ENCODE peak calls at places on chromosome 12, in five cellular contexts. E is kidney; I is AG20443; H is activated CD4-positive, CD25-positive, alpha-beta regulatory T cell; J is NCI-H510A treated with DMSO at 0.1 percent for 48 hours. V is an unnamed sample.

GRCh38 chr12:42259699-42260098 is 21.7 kb upstream of the YAF2 start:
- DNase-seq in E (no peak), H (no peak), J (no peak), I (no peak), V (no peak)

GRCh38 chr12:110004598-110004997 is 5.4 kb downstream of the ANKRD13A start:
- DNase-seq in H (no peak), I (no peak), J (no peak), E (no peak), V (no peak)

GRCh38 chr12:131085816-131086591 is 132.3 kb downstream of the ADGRD1 start:
- DNase-seq in H (no peak), I (no peak), J (no peak), E (peak; percentile 52), V (peak; percentile 67)

GRCh38 chr12:115873416-115874082 is 403.9 kb downstream of the MED13L start:
- DNase-seq in E (no peak), H (no peak), I (no peak), J (peak; percentile 97), V (no peak)

GRCh38 chr12:105928436-105928835 is 210.3 kb downstream of the NUAK1 start:
- DNase-seq in E (peak; percentile 92), J (peak; percentile 14), H (no peak), I (no peak), V (no peak)

GRCh38 chr12:78387721-78388120 is 476.9 kb upstream of the SYT1 start:
- DNase-seq in J (no peak), H (no peak), E (no peak), I (no peak), V (no peak)

GRCh38 chr12:131157739-131158138 is 204.0 kb downstream of the ADGRD1 start:
- DNase-seq in E (no peak), H (no peak), J (no peak), I (no peak), V (no peak)

GRCh38 chr12:130673036-130673705 is 42.9 kb downstream of the RIMBP2 start:
- DNase-seq in J (no peak), H (no peak), E (no peak), I (no peak), V (peak; percentile 54)

GRCh38 chr12:95838125-95838524 is 20.6 kb upstream of the SNRPF start:
- DNase-seq in J (peak; percentile 70), H (no peak), I (peak; percentile 42), E (no peak), V (no peak)

GRCh38 chr12:12265571-12266388 is 1.1 kb downstream of the LRP6 start:
- DNase-seq in J (peak; percentile 47), H (no peak), I (peak; percentile 29), E (no peak), V (no peak)

GRCh38 chr12:46342562-46343033 is 30.0 kb downstream of the SLC38A2 start:
- DNase-seq in J (no peak), H (no peak), I (no peak), E (no peak), V (no peak)

GRCh38 chr12:119673634-119674033 is 5.7 kb downstream of the PRKAB1 start:
- DNase-seq in E (peak; percentile 85), I (no peak), J (no peak), H (no peak), V (no peak)

GRCh38 chr12:121812320-121812871 is 8.6 kb downstream of the SETD1B start:
- DNase-seq in E (peak; percentile 94), H (no peak), J (peak; percentile 81), I (peak; percentile 93), V (no peak)

GRCh38 chr12:43621262-43621661 is 69.3 kb upstream of the ADAMTS20 start:
- DNase-seq in E (no peak), H (no peak), I (no peak), J (no peak), V (no peak)

GRCh38 chr12:47214771-47215170 is 135.0 kb upstream of the AMIGO2 start:
- DNase-seq in H (no peak), I (no peak), J (no peak), E (no peak), V (no peak)

GRCh38 chr12:111445311-111446043 is 39.8 kb downstream of the SH2B3 start:
- DNase-seq in H (no peak), I (no peak), E (peak; percentile 82), J (no peak), V (no peak)

GRCh38 chr12:132171293-132171967 is 27.2 kb downstream of the NOC4L start:
- DNase-seq in J (no peak), E (peak; percentile 69), H (no peak), I (no peak), V (peak; percentile 77)

GRCh38 chr12:78584695-78585094 is 279.9 kb upstream of the SYT1 start:
- DNase-seq in E (no peak), J (no peak), I (no peak), H (no peak), V (no peak)

V was measured in chondrocyte.